ENCODE peak calls at places on chromosomes 6 and 20, in nine cellular contexts. One of them, this sample, is unnamed.
A peak's percentile ranks its signal among the peaks of the same experiment; 100 is the strongest.

GRCh38 chr20:37298190-37298939 is 8.9 kb downstream of the MANBAL start:
- DNase-seq in frontal cortex: no peak
- DNase-seq in mucosa of gallbladder: no peak
- DNase-seq in GM12892: no peak
- DNase-seq in breast epithelium: no peak
- DNase-seq in NCI-H1417: no peak
- DNase-seq in KG1: no peak
- DNase-seq in activated CD4-positive, alpha-beta memory T cell treated with anti-CD3 and anti-CD28 coated beads for 36 hours: peak; percentile 18
- DNase-seq in COLO829: no peak
- DNase-seq in this sample: no peak

GRCh38 chr6:170135821-170136471 is 154.9 kb downstream of the DLL1 start:
- DNase-seq in frontal cortex: no peak
- DNase-seq in mucosa of gallbladder: no peak
- DNase-seq in GM12892: no peak
- DNase-seq in breast epithelium: peak; percentile 47
- DNase-seq in NCI-H1417: no peak
- DNase-seq in KG1: no peak
- DNase-seq in activated CD4-positive, alpha-beta memory T cell treated with anti-CD3 and anti-CD28 coated beads for 36 hours: peak; percentile 4
- DNase-seq in COLO829: no peak
- DNase-seq in this sample: no peak

GRCh38 chr20:23245553-23246128 is 105.0 kb upstream of the NXT1 start:
- DNase-seq in frontal cortex: peak; percentile 41
- DNase-seq in mucosa of gallbladder: peak; percentile 59
- DNase-seq in GM12892: peak; percentile 63
- DNase-seq in breast epithelium: no peak
- DNase-seq in NCI-H1417: no peak
- DNase-seq in KG1: peak; percentile 36
- DNase-seq in activated CD4-positive, alpha-beta memory T cell treated with anti-CD3 and anti-CD28 coated beads for 36 hours: peak; percentile 26
- DNase-seq in COLO829: no peak
- DNase-seq in this sample: peak; percentile 63

GRCh38 chr6:157668034-157668401 is 155.0 kb upstream of the SNX9 start:
- DNase-seq in frontal cortex: no peak
- DNase-seq in mucosa of gallbladder: no peak
- DNase-seq in GM12892: no peak
- DNase-seq in breast epithelium: no peak
- DNase-seq in NCI-H1417: no peak
- DNase-seq in KG1: no peak
- DNase-seq in activated CD4-positive, alpha-beta memory T cell treated with anti-CD3 and anti-CD28 coated beads for 36 hours: peak; percentile 49
- DNase-seq in COLO829: no peak
- DNase-seq in this sample: no peak

GRCh38 chr6:1611572-1612385 is 2.1 kb downstream of the FOXC1 start:
- DNase-seq in frontal cortex: no peak
- DNase-seq in mucosa of gallbladder: no peak
- DNase-seq in GM12892: no peak
- DNase-seq in breast epithelium: no peak
- DNase-seq in NCI-H1417: peak; percentile 4
- DNase-seq in KG1: no peak
- DNase-seq in activated CD4-positive, alpha-beta memory T cell treated with anti-CD3 and anti-CD28 coated beads for 36 hours: peak; percentile 17
- DNase-seq in COLO829: no peak
- DNase-seq in this sample: no peak

GRCh38 chr6:137277971-137278602 is 58.9 kb upstream of the IFNGR1 start:
- DNase-seq in frontal cortex: no peak
- DNase-seq in mucosa of gallbladder: no peak
- DNase-seq in GM12892: no peak
- DNase-seq in breast epithelium: no peak
- DNase-seq in NCI-H1417: no peak
- DNase-seq in KG1: no peak
- DNase-seq in activated CD4-positive, alpha-beta memory T cell treated with anti-CD3 and anti-CD28 coated beads for 36 hours: no peak
- DNase-seq in COLO829: no peak
- DNase-seq in this sample: no peak

GRCh38 chr6:3797231-3798200 is 46.0 kb upstream of the PXDC1 start:
- DNase-seq in frontal cortex: no peak
- DNase-seq in mucosa of gallbladder: no peak
- DNase-seq in GM12892: no peak
- DNase-seq in breast epithelium: no peak
- DNase-seq in NCI-H1417: peak; percentile 47
- DNase-seq in KG1: no peak
- DNase-seq in activated CD4-positive, alpha-beta memory T cell treated with anti-CD3 and anti-CD28 coated beads for 36 hours: no peak
- DNase-seq in COLO829: peak; percentile 87
- DNase-seq in this sample: no peak

GRCh38 chr6:134293659-134294161 is 24.2 kb downstream of the SGK1 start:
- DNase-seq in frontal cortex: no peak
- DNase-seq in mucosa of gallbladder: no peak
- DNase-seq in GM12892: no peak
- DNase-seq in breast epithelium: no peak
- DNase-seq in NCI-H1417: no peak
- DNase-seq in KG1: no peak
- DNase-seq in activated CD4-positive, alpha-beta memory T cell treated with anti-CD3 and anti-CD28 coated beads for 36 hours: no peak
- DNase-seq in COLO829: no peak
- DNase-seq in this sample: no peak